ENCODE peak calls at places on chromosomes 3 and 15, in five cellular contexts. O is mammary epithelial cell, R is PC-3, B is neuronal stem cell, E is colonic mucosa. X is an unnamed sample. For H3K4me1, the result is how much of the 10 kb centered on the place peaks cover.

GRCh38 chr3:64977308-64978100 is 289.7 kb upstream of the ADAMTS9 start:
- DNase-seq in R (peak), O (peak), E (no peak), B (no peak), X (peak)

GRCh38 chr3:131933665-131934064 is 101.1 kb downstream of the CPNE4 start:
- DNase-seq in R (no peak), B (no peak), E (no peak), O (no peak), X (peak)

GRCh38 chr3:39099242-39099641 is 8.2 kb downstream of the GORASP1 start:
- DNase-seq in R (no peak), E (no peak), O (no peak), B (no peak), X (no peak)

GRCh38 chr3:118932822-118933558 is 101.7 kb downstream of the IGSF11 start:
- DNase-seq in O (no peak), B (no peak), E (no peak), R (no peak), X (peak)

GRCh38 chr3:69740103-69741021 is 1.1 kb downstream of the MITF start:
- DNase-seq in B (no peak), R (peak), O (peak), E (peak), X (peak)

GRCh38 chr3:126414961-126415660 is 20.4 kb downstream of the CFAP100 start:
- DNase-seq in R (no peak), O (no peak), B (no peak), E (no peak), X (no peak)

GRCh38 chr3:142987080-142987700 is 14.2 kb upstream of the U2SURP start:
- DNase-seq in B (no peak), E (no peak), R (peak), O (peak), X (peak)

GRCh38 chr3:94647131-94647530 is 584.3 kb downstream of the NSUN3 start:
- DNase-seq in B (no peak), E (no peak), O (peak), R (peak), X (no peak)

GRCh38 chr15:85500729-85501128 is 120.3 kb downstream of the AKAP13 start:
- DNase-seq in R (no peak), E (no peak), B (peak), O (no peak), X (no peak)

GRCh38 chr15:99434506-99435137 is 131.2 kb upstream of the MEF2A start:
- DNase-seq in B (no peak), O (no peak), E (no peak), R (no peak), X (no peak)

GRCh38 chr3:49296781-49297420 is 19.9 kb upstream of the C3orf62 start:
- DNase-seq in O (peak), E (no peak), R (no peak), B (no peak), X (peak)

GRCh38 chr15:57329582-57330367 is 46.5 kb upstream of the CGNL1 start:
- DNase-seq in R (no peak), E (no peak), O (no peak), B (no peak), X (no peak)

GRCh38 chr3:134645515-134645914 is 5.3 kb downstream of the KY start:
- DNase-seq in R (no peak), E (no peak), B (no peak), O (no peak), X (no peak)

GRCh38 chr3:114929971-114930732 is 216.9 kb downstream of the ZBTB20 start:
- DNase-seq in R (no peak), O (no peak), E (no peak), B (no peak), X (no peak)

GRCh38 chr3:13193320-13194284 is 120.4 kb upstream of the IQSEC1 start:
- DNase-seq in E (no peak), O (no peak), B (no peak), R (peak), X (no peak)

GRCh38 chr3:71421820-71422566 is 161.5 kb downstream of the FOXP1 start:
- DNase-seq in O (no peak), E (no peak), R (no peak), B (no peak), X (no peak)

GRCh38 chr3:167078070-167078622 is 302.0 kb downstream of the ZBBX start:
- DNase-seq in E (no peak), B (no peak), O (no peak), R (peak), X (no peak)

GRCh38 chr3:184562146-184562861 is 719 bp downstream of the EPHB3 start:
- DNase-seq in B (no peak), O (no peak), E (no peak), R (peak), X (peak)

GRCh38 chr3:120560304-120561250 is 35.6 kb upstream of the NDUFB4 start:
- DNase-seq in E (no peak), R (peak), B (no peak), O (no peak), X (no peak)

GRCh38 chr3:120558784-120559227 is 37.3 kb upstream of the NDUFB4 start:
- DNase-seq in E (peak), O (peak), R (peak), B (peak), X (peak)

GRCh38 chr3:120563356-120564022 is 32.6 kb upstream of the NDUFB4 start:
- DNase-seq in R (no peak), B (no peak), E (no peak), O (no peak), X (no peak)

GRCh38 chr3:120559228-120560061 is 36.7 kb upstream of the NDUFB4 start:
- DNase-seq in E (no peak), B (peak), R (peak), O (peak), X (peak)

DNA sequence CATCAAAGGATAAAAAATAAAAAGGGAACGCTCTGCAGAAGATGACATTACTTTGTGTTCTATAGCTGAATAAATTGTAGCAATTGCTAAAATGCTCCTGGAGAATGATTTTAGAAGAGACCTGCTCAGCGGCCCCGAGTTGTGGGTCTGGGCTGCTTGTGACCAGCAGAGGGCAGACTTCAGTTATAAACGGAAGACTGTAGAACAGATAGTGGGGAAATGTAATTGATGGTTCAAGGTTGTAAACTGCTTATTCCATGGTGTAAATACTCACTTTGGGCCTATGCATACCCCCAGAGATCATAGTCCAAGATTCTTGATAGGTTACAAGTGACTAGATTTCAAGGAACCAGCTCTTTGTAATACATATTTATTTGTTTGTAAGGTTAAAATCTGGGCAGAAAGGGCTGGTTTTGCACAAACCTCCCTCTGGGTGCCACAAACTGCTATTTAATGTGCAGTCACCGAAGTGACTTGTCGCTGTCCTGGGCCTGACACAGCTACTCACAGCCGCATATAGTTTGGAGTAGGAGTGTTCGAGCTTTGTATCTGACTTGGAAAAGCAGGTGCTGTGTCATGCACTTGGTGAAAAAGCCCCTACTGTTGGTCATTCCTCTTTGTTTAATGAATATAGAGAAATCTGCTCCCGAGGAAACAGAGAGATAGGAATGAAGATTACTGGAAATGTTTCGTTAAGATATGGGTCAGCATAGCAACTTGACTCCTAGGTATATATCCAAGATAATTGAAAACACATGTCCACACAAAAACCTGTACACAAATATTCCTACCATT is 34.7 kb upstream of the NDUFB4 start:
- DNase-seq in R (peak), B (peak), E (peak), O (peak), X (peak)
- H3K9ac ChIP-seq in R (no peak), B (no peak), E (no peak), O (no peak), X (no peak)

DNA sequence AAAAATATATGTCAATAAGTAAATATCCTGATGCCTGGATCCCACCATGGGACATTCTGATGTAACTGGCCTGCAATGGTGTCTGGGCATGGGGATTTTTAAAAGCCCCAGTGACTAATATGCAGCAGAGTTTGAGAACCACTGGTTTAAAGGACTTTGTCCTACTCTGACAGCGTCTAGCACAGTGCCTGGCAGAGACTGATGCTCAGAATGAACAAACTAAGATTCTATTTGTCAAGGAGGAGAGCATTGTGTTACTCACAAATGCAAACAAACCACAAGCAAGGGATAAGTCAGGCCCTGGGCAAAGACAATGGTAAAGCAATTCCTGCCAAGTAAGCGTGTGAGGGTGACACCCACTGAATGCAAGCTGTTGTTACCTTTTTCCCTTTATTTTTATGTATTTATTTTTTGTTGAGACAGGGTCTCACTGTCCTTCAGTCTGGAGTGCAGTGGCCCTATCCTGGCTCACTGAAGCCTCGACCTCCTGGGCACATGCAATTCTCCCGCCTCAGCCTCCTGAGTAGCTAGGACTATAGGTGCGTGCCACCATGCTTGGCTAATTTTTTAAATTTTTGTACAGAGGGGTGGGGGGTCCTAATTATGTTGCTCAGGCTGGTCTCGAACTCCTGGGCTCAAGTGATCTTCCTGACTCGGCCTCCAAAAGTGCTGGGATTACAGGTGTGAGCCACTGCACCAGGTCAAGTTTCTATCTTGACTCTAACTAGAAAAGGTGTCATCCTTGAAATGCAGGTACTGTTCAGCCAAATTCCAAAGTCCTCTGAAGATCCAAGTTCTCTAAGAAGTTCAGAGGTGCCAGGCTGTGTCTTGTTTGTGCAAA is 909 bp upstream of the GPD1L start:
- DNase-seq in O (peak), B (no peak), E (peak), R (peak), X (no peak)
- H3K4me3 ChIP-seq in O (peak), B (peak), E (peak), R (no peak), X (peak)

GRCh38 chr3:191362524-191363090 is 32.3 kb upstream of the UTS2B start:
- DNase-seq in R (no peak), B (no peak), E (no peak), O (no peak), X (no peak)
- H3K4me1 ChIP-seq in R (under half), B (under half), E (under half), O (under half), X (under half)

DNA sequence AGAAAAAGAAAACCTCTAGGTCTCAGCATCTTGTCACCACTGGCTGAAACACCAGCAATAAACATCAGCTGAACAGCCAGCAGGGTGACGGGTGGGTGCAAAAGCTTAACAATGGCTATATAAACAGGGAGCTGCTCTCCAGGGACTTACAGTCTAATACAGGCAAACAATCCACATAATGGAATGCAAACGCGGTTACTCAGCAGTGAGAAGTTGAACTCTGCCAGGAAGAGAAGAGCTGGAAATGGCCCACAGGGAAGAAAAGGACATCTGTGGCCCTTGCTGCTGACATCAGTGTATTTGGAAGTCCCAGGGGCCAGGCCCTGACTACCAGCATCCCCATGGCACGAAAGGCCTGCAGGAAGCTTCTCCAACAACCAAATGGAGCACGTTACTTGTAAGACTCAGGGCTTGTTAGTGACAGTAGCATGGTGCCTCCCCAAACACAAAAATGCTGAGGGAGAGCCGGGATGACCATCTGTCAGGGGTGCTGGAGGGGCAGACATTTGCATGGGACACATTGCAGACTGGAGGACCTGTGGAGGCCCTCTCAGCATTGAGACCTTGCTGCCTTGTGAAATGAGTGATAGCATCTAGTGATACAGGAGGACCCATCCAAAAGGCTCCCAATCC is 3.0 kb downstream of the HEG1 start:
- DNase-seq in R (peak), O (peak), E (no peak), B (no peak), X (peak)
- H3K9ac ChIP-seq in R (peak), O (no peak), E (peak), B (no peak), X (peak)

GRCh38 chr15:24966364-24967103 is 11.7 kb downstream of the SNRPN start:
- DNase-seq in R (peak), E (no peak), B (no peak), O (peak), X (no peak)
- H3K4me3 ChIP-seq in R (no peak), E (no peak), B (no peak), O (no peak), X (no peak)

DNA sequence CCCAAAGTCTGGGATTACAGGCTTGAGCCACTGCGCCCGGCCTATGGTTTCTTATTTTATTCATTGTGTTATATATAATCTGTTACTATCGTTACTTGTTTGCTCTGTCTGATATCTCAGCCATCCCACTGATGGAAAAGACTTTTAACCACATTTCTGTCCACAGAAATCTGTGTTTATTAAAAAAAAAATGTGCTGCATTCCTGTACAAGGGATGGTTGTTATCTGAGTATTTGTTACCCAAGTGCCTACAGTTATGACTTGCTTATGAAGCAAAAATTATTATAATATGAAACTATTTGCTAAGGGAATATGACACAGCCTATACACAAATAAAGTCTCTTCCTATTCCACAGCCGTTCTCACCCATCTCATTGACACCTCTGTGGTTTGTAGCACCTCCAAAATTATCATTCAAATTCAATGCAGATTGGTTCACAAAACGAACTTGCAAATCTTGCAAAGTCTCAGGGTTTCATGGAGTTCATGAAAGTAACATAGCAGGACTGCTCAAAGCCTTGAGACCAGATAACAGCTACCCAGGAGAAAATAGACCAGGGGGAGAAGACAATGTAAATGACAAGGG is 47.4 kb upstream of the UBE2E1 start:
- DNase-seq in B (no peak), R (no peak), O (no peak), E (no peak), X (no peak)
- H3K4me1 ChIP-seq in B (under half), R (under half), O (under half), E (under half), X (under half)

GRCh38 chr3:25155696-25156471 is 272.2 kb upstream of the RARB start:
- DNase-seq in O (no peak), R (no peak), B (peak), E (no peak), X (peak)

GRCh38 chr3:25151497-25151896 is 276.6 kb upstream of the RARB start:
- DNase-seq in B (no peak), O (peak), E (no peak), R (no peak), X (peak)

GRCh38 chr3:25153561-25153960 is 274.5 kb upstream of the RARB start:
- DNase-seq in B (no peak), E (no peak), O (peak), R (no peak), X (no peak)

GRCh38 chr3:25153130-25153529 is 274.9 kb upstream of the RARB start:
- DNase-seq in B (no peak), R (no peak), O (no peak), E (no peak), X (no peak)

GRCh38 chr3:25156526-25157075 is 271.5 kb upstream of the RARB start:
- DNase-seq in O (peak), B (peak), R (peak), E (no peak), X (peak)
- H3K9ac ChIP-seq in O (no peak), B (no peak), R (no peak), E (no peak), X (no peak)

DNA sequence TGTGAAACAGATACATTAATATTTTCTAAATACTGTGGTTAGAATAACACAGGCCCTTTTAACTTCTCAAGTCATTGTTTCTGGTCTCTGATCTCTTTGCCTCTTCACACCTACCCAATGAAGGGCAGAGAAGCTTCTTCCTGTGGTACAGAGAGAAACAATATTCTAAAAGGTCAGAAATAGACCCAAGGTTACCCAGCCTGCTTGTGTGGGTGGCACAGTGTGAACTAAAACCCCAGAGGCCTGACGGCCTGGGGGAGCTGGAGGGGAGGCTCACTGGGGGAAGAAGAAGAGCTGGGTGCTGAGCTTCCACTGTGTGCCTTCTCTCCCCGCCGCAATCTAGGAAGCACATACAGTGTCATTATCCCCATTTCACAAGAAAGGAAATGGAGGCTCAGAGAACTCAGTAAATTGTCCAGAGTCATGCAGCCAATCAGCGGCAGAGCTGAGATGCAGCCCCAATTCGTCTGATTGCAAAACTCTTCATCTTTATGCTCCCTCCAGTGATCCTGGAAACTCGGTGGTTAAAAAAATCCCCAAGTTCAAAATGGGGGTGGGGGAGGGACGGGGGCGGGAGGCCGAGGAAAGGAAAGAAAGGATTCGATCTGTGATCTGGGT is 64.1 kb upstream of the HEG1 start:
- DNase-seq in B (no peak), E (no peak), O (no peak), R (no peak), X (no peak)
- H3K4me3 ChIP-seq in B (peak), E (no peak), O (no peak), R (no peak), X (peak)

DNA sequence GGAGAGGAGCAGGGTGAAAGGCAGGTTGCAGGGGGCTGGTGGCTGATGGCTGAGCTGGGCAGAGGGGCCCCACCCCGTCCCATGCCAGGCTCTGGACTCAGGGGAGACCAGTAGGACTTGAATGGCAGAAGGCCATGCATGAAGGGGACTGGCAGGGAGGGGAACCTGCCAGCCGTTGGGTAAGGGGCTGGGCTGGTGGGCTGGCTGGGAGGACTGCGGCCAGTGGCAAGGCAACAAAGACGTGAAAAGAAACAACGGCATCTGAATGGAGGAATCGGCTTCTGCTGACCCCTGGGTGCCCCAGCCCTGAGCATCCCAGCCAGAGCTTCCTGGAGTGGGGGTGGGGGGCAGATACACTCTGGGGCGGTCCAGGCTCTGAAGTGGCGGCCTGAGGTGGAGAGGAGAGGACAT is 11.6 kb downstream of the GLYCTK start:
- DNase-seq in E (no peak), R (no peak), O (no peak), B (no peak), X (no peak)
- H3K4me1 ChIP-seq in E (under half), R (under half), O (under half), B (under half), X (under half)

DNA sequence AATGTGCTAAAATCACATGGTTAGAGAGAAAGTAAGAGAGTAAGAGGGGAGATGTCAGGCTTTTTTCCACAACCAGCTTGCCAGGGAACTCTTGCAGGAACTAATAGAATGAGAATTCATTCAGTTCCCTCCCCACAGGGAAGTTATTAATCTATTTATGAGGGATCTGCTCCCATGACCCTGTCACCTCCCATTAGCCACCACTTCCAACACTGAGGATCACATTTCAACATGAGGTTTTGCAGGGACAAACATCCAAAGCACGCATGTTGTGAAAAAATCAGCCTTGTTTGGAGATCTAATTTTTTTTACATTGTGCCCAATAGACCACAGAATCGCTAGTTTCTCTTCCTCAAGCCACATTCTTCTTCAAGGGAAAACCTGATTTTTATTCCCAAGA is 904.0 kb downstream of the TBL1XR1 start:
- DNase-seq in R (no peak), O (no peak), E (no peak), B (no peak), X (no peak)
- H3K9ac ChIP-seq in R (no peak), O (no peak), E (no peak), B (no peak), X (no peak)

X was measured in adipocyte.